ENCODE peak calls at places on chromosomes 16 and 17, in nine cellular contexts. Z, S, J, U, I, P, W, L and E are unnamed samples.

GRCh38 chr16:69397821-69398521 is 12.2 kb upstream of the TERF2 start:
- DNase-seq in I (peak; percentile 79), J (no peak), W (no peak), L (no peak), P (no peak), S (peak; percentile 87), Z (no peak), U (no peak), E (peak; percentile 59)

GRCh38 chr16:48971571-48972071 is 310.0 kb downstream of the CBLN1 start:
- DNase-seq in S (peak; percentile 50), W (no peak), J (no peak), L (no peak), P (no peak), Z (no peak), U (no peak), I (no peak), E (no peak)

GRCh38 chr17:2274414-2274813 is 29.2 kb downstream of the SMG6 start:
- DNase-seq in Z (no peak), I (no peak), W (no peak), U (no peak), L (no peak), S (no peak), P (no peak), J (no peak), E (no peak)

GRCh38 chr16:80527297-80527696 is 13.5 kb upstream of the DYNLRB2 start:
- DNase-seq in J (peak; percentile 58), Z (peak; percentile 12), P (no peak), S (peak; percentile 85), W (peak; percentile 20), U (no peak), I (no peak), L (no peak), E (no peak)

GRCh38 chr17:81909966-81910839 is 996 bp downstream of the PCYT2 start:
- DNase-seq in W (no peak), J (no peak), P (no peak), L (no peak), Z (peak; percentile 53), I (no peak), S (peak; percentile 80), U (no peak), E (no peak)

GRCh38 chr17:47630614-47631013 is 19.1 kb upstream of the KPNB1 start:
- DNase-seq in S (no peak), P (no peak), J (no peak), W (no peak), Z (no peak), U (no peak), L (no peak), I (no peak), E (no peak)

GRCh38 chr16:77273-77806 is 685 bp upstream of the MPG start:
- DNase-seq in W (peak; percentile 39), I (peak; percentile 59), S (peak; percentile 85), U (no peak), P (no peak), J (no peak), L (no peak), Z (peak; percentile 54), E (no peak)

GRCh38 chr16:83310816-83311215 is 497.0 kb upstream of the HSBP1 start:
- DNase-seq in P (no peak), L (no peak), U (no peak), J (no peak), W (no peak), Z (no peak), S (no peak), I (no peak), E (no peak)

GRCh38 chr17:15914400-15915165 is 30.3 kb upstream of the ADORA2B start:
- DNase-seq in P (no peak), Z (no peak), U (no peak), W (no peak), L (no peak), J (no peak), S (no peak), I (no peak), E (no peak)

GRCh38 chr17:57527437-57528083 is 217.5 kb downstream of the CCDC182 start:
- DNase-seq in P (no peak), S (no peak), L (no peak), U (no peak), J (no peak), I (no peak), W (no peak), Z (no peak), E (peak; percentile 89)

GRCh38 chr17:82213251-82214011 is 789 bp upstream of the CCDC57 start:
- DNase-seq in J (no peak), L (peak; percentile 49), P (peak; percentile 82), Z (peak; percentile 43), S (peak; percentile 81), W (no peak), U (no peak), I (peak; percentile 97), E (peak; percentile 57)

GRCh38 chr16:27313422-27314160 is at the start of gene IL4R:
- DNase-seq in J (peak; percentile 68), W (peak; percentile 86), L (peak; percentile 38), P (no peak), U (no peak), I (no peak), Z (peak; percentile 81), S (peak; percentile 83), E (no peak)

GRCh38 chr16:20348365-20349185 is 3.9 kb downstream of the UMOD start:
- DNase-seq in U (no peak), P (no peak), J (no peak), W (no peak), S (peak; percentile 92), L (no peak), I (no peak), Z (no peak), E (no peak)

GRCh38 chr17:72421128-72422092 is 300.6 kb downstream of the SOX9 start:
- DNase-seq in S (peak; percentile 60), J (peak; percentile 10), Z (peak; percentile 78), L (no peak), W (no peak), P (no peak), U (peak; percentile 82), I (peak; percentile 99), E (no peak)

GRCh38 chr17:43582426-43582825 is 36.3 kb upstream of the ETV4 start:
- DNase-seq in J (no peak), W (no peak), Z (no peak), P (no peak), I (no peak), S (no peak), L (no peak), U (no peak), E (no peak)

GRCh38 chr16:70432304-70432799 is 6.5 kb downstream of the ST3GAL2 start:
- DNase-seq in Z (no peak), W (no peak), I (no peak), S (no peak), L (no peak), P (no peak), J (no peak), U (no peak), E (no peak)

GRCh38 chr16:67277294-67277998 is 1.9 kb upstream of the PLEKHG4 start:
- DNase-seq in Z (peak; percentile 26), J (no peak), L (no peak), U (peak; percentile 81), I (peak; percentile 80), S (no peak), W (no peak), P (no peak), E (no peak)

GRCh38 chr17:36877774-36878173 is 59.5 kb upstream of the LHX1 start:
- DNase-seq in P (no peak), Z (no peak), J (no peak), I (no peak), W (no peak), S (peak; percentile 66), L (no peak), U (no peak), E (no peak)

GRCh38 chr17:16931318-16932060 is 40.4 kb downstream of the TNFRSF13B start:
- DNase-seq in W (no peak), P (no peak), S (no peak), J (no peak), Z (no peak), I (no peak), L (no peak), U (no peak), E (no peak)

GRCh38 chr16:1794221-1794871 is 841 bp upstream of the IGFALS start:
- DNase-seq in S (peak; percentile 40), Z (no peak), W (no peak), I (no peak), P (no peak), J (no peak), U (no peak), L (no peak), E (no peak)

GRCh38 chr17:34163681-34164080 is 91.4 kb upstream of the CCL2 start:
- DNase-seq in U (no peak), J (no peak), L (no peak), S (peak; percentile 87), W (no peak), P (no peak), I (peak; percentile 23), Z (no peak), E (no peak)

GRCh38 chr17:74807925-74808324 is 31.8 kb upstream of the NAT9 start:
- DNase-seq in I (no peak), W (no peak), U (no peak), Z (no peak), L (no peak), J (no peak), S (no peak), P (no peak), E (no peak)